ENCODE peak calls at places on chromosomes 16 and 17, in five cellular contexts. P is aorta, Y is T-helper 1 cell, Z is ovary, S is NB4. I is an unnamed sample.

GRCh38 chr17:41439375-41439774 is 1.4 kb downstream of the KRT38 start:
- DNase-seq in P (no peak), Z (no peak), S (peak), Y (no peak), I (no peak)

GRCh38 chr16:57045694-57046381 is 46.5 kb upstream of the CPNE2 start:
- DNase-seq in S (peak), Y (no peak), Z (peak), P (peak), I (peak)

GRCh38 chr16:10181196-10182162 is 749 bp downstream of the GRIN2A start:
- DNase-seq in P (peak), Y (no peak), Z (peak), S (peak), I (peak)

GRCh38 chr16:64864232-64864803 is 257.5 kb downstream of the CDH11 start:
- DNase-seq in S (no peak), P (no peak), Y (no peak), Z (no peak), I (peak)

GRCh38 chr17:51803161-51803560 is 355.4 kb downstream of the CA10 start:
- DNase-seq in S (no peak), Z (no peak), P (no peak), Y (no peak), I (no peak)

GRCh38 chr17:57579245-57579644 is 165.9 kb downstream of the CCDC182 start:
- DNase-seq in Y (no peak), Z (no peak), P (no peak), S (no peak), I (no peak)

GRCh38 chr17:8048236-8048635 is 9.4 kb downstream of the ALOX15B start:
- DNase-seq in Y (no peak), Z (no peak), P (no peak), S (no peak), I (no peak)

GRCh38 chr16:51922476-51922875 is 624.5 kb downstream of the TOX3 start:
- DNase-seq in Z (no peak), Y (no peak), S (no peak), P (no peak), I (no peak)

GRCh38 chr16:80299416-80299815 is 241.4 kb upstream of the DYNLRB2 start:
- DNase-seq in Y (no peak), P (no peak), S (no peak), Z (no peak), I (peak)

GRCh38 chr16:31354394-31355291 is at the start of gene ITGAX:
- DNase-seq in P (peak), Z (no peak), Y (no peak), S (peak), I (peak)

I was measured in fibroblast of the aortic adventitia.